ENCODE peak calls at places on chromosomes 3 and 15, in eight cellular contexts. One of them, this sample, is unnamed.

GRCh38 chr3:197306374-197307086 is 8.1 kb upstream of the DLG1 start:
- DNase-seq in heart left ventricle: no peak
- DNase-seq in endothelial cell of umbilical vein: peak
- DNase-seq in testis: no peak
- DNase-seq in A549: no peak
- DNase-seq in Peyer's patch: no peak
- DNase-seq in HepG2: peak
- DNase-seq in vagina: no peak
- DNase-seq in this sample: no peak

GRCh38 chr3:135865085-135865484 is 100.4 kb upstream of the PPP2R3A start:
- DNase-seq in heart left ventricle: no peak
- DNase-seq in endothelial cell of umbilical vein: no peak
- DNase-seq in testis: no peak
- DNase-seq in A549: no peak
- DNase-seq in Peyer's patch: no peak
- DNase-seq in HepG2: no peak
- DNase-seq in vagina: no peak
- DNase-seq in this sample: no peak

GRCh38 chr3:134601539-134602439 is 49.0 kb downstream of the KY start:
- DNase-seq in heart left ventricle: no peak
- DNase-seq in endothelial cell of umbilical vein: peak
- DNase-seq in testis: peak
- DNase-seq in A549: no peak
- DNase-seq in Peyer's patch: no peak
- DNase-seq in HepG2: no peak
- DNase-seq in vagina: peak
- DNase-seq in this sample: no peak

GRCh38 chr3:46960081-46960701 is 16.4 kb downstream of the CCDC12 start:
- DNase-seq in heart left ventricle: peak
- DNase-seq in endothelial cell of umbilical vein: peak
- DNase-seq in testis: no peak
- DNase-seq in A549: no peak
- DNase-seq in Peyer's patch: no peak
- DNase-seq in HepG2: no peak
- DNase-seq in vagina: no peak
- DNase-seq in this sample: no peak

GRCh38 chr3:7682822-7683229 is 818.8 kb upstream of the LMCD1 start:
- DNase-seq in heart left ventricle: no peak
- DNase-seq in endothelial cell of umbilical vein: peak
- DNase-seq in testis: peak
- DNase-seq in A549: no peak
- DNase-seq in Peyer's patch: no peak
- DNase-seq in HepG2: no peak
- DNase-seq in vagina: no peak
- DNase-seq in this sample: no peak

GRCh38 chr3:137032465-137033120 is 74.8 kb downstream of the IL20RB start:
- DNase-seq in heart left ventricle: peak
- DNase-seq in endothelial cell of umbilical vein: peak
- DNase-seq in testis: peak
- DNase-seq in A549: peak
- DNase-seq in Peyer's patch: peak
- DNase-seq in HepG2: peak
- DNase-seq in vagina: no peak
- DNase-seq in this sample: peak

GRCh38 chr15:60421544-60421943 is 23.8 kb upstream of the ANXA2 start:
- DNase-seq in heart left ventricle: no peak
- DNase-seq in endothelial cell of umbilical vein: peak
- DNase-seq in testis: no peak
- DNase-seq in A549: no peak
- DNase-seq in Peyer's patch: no peak
- DNase-seq in HepG2: no peak
- DNase-seq in vagina: no peak
- DNase-seq in this sample: no peak

GRCh38 chr3:13134166-13134878 is 61.1 kb upstream of the IQSEC1 start:
- DNase-seq in heart left ventricle: no peak
- DNase-seq in endothelial cell of umbilical vein: no peak
- DNase-seq in testis: no peak
- DNase-seq in A549: no peak
- DNase-seq in Peyer's patch: no peak
- DNase-seq in HepG2: no peak
- DNase-seq in vagina: no peak
- DNase-seq in this sample: no peak

GRCh38 chr3:46372492-46373359 is 2.0 kb downstream of the CCR5 start:
- DNase-seq in heart left ventricle: no peak
- DNase-seq in endothelial cell of umbilical vein: no peak
- DNase-seq in testis: no peak
- DNase-seq in A549: no peak
- DNase-seq in Peyer's patch: no peak
- DNase-seq in HepG2: no peak
- DNase-seq in vagina: no peak
- DNase-seq in this sample: no peak

GRCh38 chr15:77528968-77529319 is 103.8 kb downstream of the LINGO1 start:
- DNase-seq in heart left ventricle: peak
- DNase-seq in endothelial cell of umbilical vein: no peak
- DNase-seq in testis: peak
- DNase-seq in A549: no peak
- DNase-seq in Peyer's patch: no peak
- DNase-seq in HepG2: no peak
- DNase-seq in vagina: no peak
- DNase-seq in this sample: no peak

GRCh38 chr15:72201346-72202029 is 3.9 kb upstream of the GRAMD2A start:
- DNase-seq in heart left ventricle: no peak
- DNase-seq in endothelial cell of umbilical vein: no peak
- DNase-seq in testis: peak
- DNase-seq in A549: no peak
- DNase-seq in Peyer's patch: no peak
- DNase-seq in HepG2: no peak
- DNase-seq in vagina: no peak
- DNase-seq in this sample: no peak
- TF ChIP-seq POLR2A in heart left ventricle: no peak
- TF ChIP-seq POLR2A in endothelial cell of umbilical vein: no peak
- TF ChIP-seq POLR2A in testis: no peak
- TF ChIP-seq POLR2A in A549: no peak
- TF ChIP-seq POLR2A in Peyer's patch: no peak
- TF ChIP-seq POLR2A in HepG2: no peak
- TF ChIP-seq POLR2A in vagina: no peak
- TF ChIP-seq POLR2A in this sample: no peak

GRCh38 chr3:30646961-30647752 is 40.8 kb downstream of the TGFBR2 start:
- DNase-seq in heart left ventricle: no peak
- DNase-seq in endothelial cell of umbilical vein: no peak
- DNase-seq in testis: no peak
- DNase-seq in A549: no peak
- DNase-seq in Peyer's patch: no peak
- DNase-seq in HepG2: no peak
- DNase-seq in vagina: no peak
- DNase-seq in this sample: no peak

GRCh38 chr3:30643763-30644462 is 37.5 kb downstream of the TGFBR2 start:
- DNase-seq in heart left ventricle: no peak
- DNase-seq in endothelial cell of umbilical vein: no peak
- DNase-seq in testis: no peak
- DNase-seq in A549: no peak
- DNase-seq in Peyer's patch: peak
- DNase-seq in HepG2: no peak
- DNase-seq in vagina: no peak
- DNase-seq in this sample: no peak

GRCh38 chr3:30645077-30645476 is 38.7 kb downstream of the TGFBR2 start:
- DNase-seq in heart left ventricle: no peak
- DNase-seq in endothelial cell of umbilical vein: no peak
- DNase-seq in testis: no peak
- DNase-seq in A549: no peak
- DNase-seq in Peyer's patch: no peak
- DNase-seq in HepG2: no peak
- DNase-seq in vagina: no peak
- DNase-seq in this sample: no peak

GRCh38 chr3:30644615-30645014 is 38.2 kb downstream of the TGFBR2 start:
- DNase-seq in heart left ventricle: no peak
- DNase-seq in endothelial cell of umbilical vein: peak
- DNase-seq in testis: no peak
- DNase-seq in A549: no peak
- DNase-seq in Peyer's patch: peak
- DNase-seq in HepG2: no peak
- DNase-seq in vagina: no peak
- DNase-seq in this sample: peak

GRCh38 chr3:30646181-30646876 is 39.9 kb downstream of the TGFBR2 start:
- DNase-seq in heart left ventricle: no peak
- DNase-seq in endothelial cell of umbilical vein: no peak
- DNase-seq in testis: no peak
- DNase-seq in A549: no peak
- DNase-seq in Peyer's patch: no peak
- DNase-seq in HepG2: no peak
- DNase-seq in vagina: no peak
- DNase-seq in this sample: no peak
- H3K27ac ChIP-seq in heart left ventricle: no peak
- H3K27ac ChIP-seq in endothelial cell of umbilical vein: no peak
- H3K27ac ChIP-seq in testis: no peak
- H3K27ac ChIP-seq in A549: no peak
- H3K27ac ChIP-seq in Peyer's patch: peak
- H3K27ac ChIP-seq in HepG2: no peak
- H3K27ac ChIP-seq in vagina: peak
- H3K27ac ChIP-seq in this sample: no peak

GRCh38 chr3:50235716-50236483 is at the start of gene GNAI2:
- DNase-seq in heart left ventricle: peak
- DNase-seq in endothelial cell of umbilical vein: peak
- DNase-seq in testis: peak
- DNase-seq in A549: peak
- DNase-seq in Peyer's patch: peak
- DNase-seq in HepG2: peak
- DNase-seq in vagina: peak
- DNase-seq in this sample: peak
- TF ChIP-seq POLR2A in heart left ventricle: peak
- TF ChIP-seq POLR2A in endothelial cell of umbilical vein: peak
- TF ChIP-seq POLR2A in testis: peak
- TF ChIP-seq POLR2A in A549: peak
- TF ChIP-seq POLR2A in Peyer's patch: peak
- TF ChIP-seq POLR2A in HepG2: peak
- TF ChIP-seq POLR2A in vagina: peak
- TF ChIP-seq POLR2A in this sample: peak

GRCh38 chr15:43749690-43750345 is 3.6 kb downstream of the PDIA3 start:
- DNase-seq in heart left ventricle: no peak
- DNase-seq in endothelial cell of umbilical vein: no peak
- DNase-seq in testis: no peak
- DNase-seq in A549: no peak
- DNase-seq in Peyer's patch: peak
- DNase-seq in HepG2: no peak
- DNase-seq in vagina: no peak
- DNase-seq in this sample: no peak
- H3K27ac ChIP-seq in heart left ventricle: no peak
- H3K27ac ChIP-seq in endothelial cell of umbilical vein: no peak
- H3K27ac ChIP-seq in testis: no peak
- H3K27ac ChIP-seq in A549: no peak
- H3K27ac ChIP-seq in Peyer's patch: peak
- H3K27ac ChIP-seq in HepG2: no peak
- H3K27ac ChIP-seq in vagina: no peak
- H3K27ac ChIP-seq in this sample: no peak

This sample was measured in uterus.